ENCODE peak calls at places on chromosome 7, in four cellular contexts. One of them, this sample, is unnamed.

GRCh38 chr7:96040250-96040772 is 268.0 kb downstream of the DYNC1I1 start:
- DNase-seq in H54: no peak
- DNase-seq in CD8-positive, alpha-beta T cell: no peak
- DNase-seq in stimulated activated CD4-positive, alpha-beta T cell treated with anti-CD3 and anti-CD28 coated beads, TNF-alpha, amount 100 ng/mL, for 48 hours: no peak
- DNase-seq in this sample: no peak

GRCh38 chr7:92417913-92418312 is 29.4 kb upstream of the GATAD1 start:
- DNase-seq in stimulated activated CD4-positive, alpha-beta T cell treated with anti-CD3 and anti-CD28 coated beads, TNF-alpha, amount 100 ng/mL, for 48 hours: no peak
- DNase-seq in H54: no peak
- DNase-seq in CD8-positive, alpha-beta T cell: no peak
- DNase-seq in this sample: no peak

GRCh38 chr7:30247546-30248386 is 36.6 kb upstream of the ZNRF2 start:
- DNase-seq in H54: no peak
- DNase-seq in stimulated activated CD4-positive, alpha-beta T cell treated with anti-CD3 and anti-CD28 coated beads, TNF-alpha, amount 100 ng/mL, for 48 hours: no peak
- DNase-seq in CD8-positive, alpha-beta T cell: no peak
- DNase-seq in this sample: no peak

GRCh38 chr7:2627258-2628136 is 4.3 kb upstream of the TTYH3 start:
- DNase-seq in CD8-positive, alpha-beta T cell: no peak
- DNase-seq in H54: no peak
- DNase-seq in stimulated activated CD4-positive, alpha-beta T cell treated with anti-CD3 and anti-CD28 coated beads, TNF-alpha, amount 100 ng/mL, for 48 hours: no peak
- DNase-seq in this sample: no peak

GRCh38 chr7:51316666-51317581 is at the start of gene COBL:
- DNase-seq in H54: no peak
- DNase-seq in stimulated activated CD4-positive, alpha-beta T cell treated with anti-CD3 and anti-CD28 coated beads, TNF-alpha, amount 100 ng/mL, for 48 hours: no peak
- DNase-seq in CD8-positive, alpha-beta T cell: no peak
- DNase-seq in this sample: no peak

GRCh38 chr7:78702770-78703169 is 750.7 kb downstream of the MAGI2 start:
- DNase-seq in stimulated activated CD4-positive, alpha-beta T cell treated with anti-CD3 and anti-CD28 coated beads, TNF-alpha, amount 100 ng/mL, for 48 hours: no peak
- DNase-seq in H54: peak
- DNase-seq in CD8-positive, alpha-beta T cell: no peak
- DNase-seq in this sample: no peak

GRCh38 chr7:47087866-47088265 is 494.0 kb downstream of the TNS3 start:
- DNase-seq in CD8-positive, alpha-beta T cell: no peak
- DNase-seq in H54: no peak
- DNase-seq in stimulated activated CD4-positive, alpha-beta T cell treated with anti-CD3 and anti-CD28 coated beads, TNF-alpha, amount 100 ng/mL, for 48 hours: no peak
- DNase-seq in this sample: no peak

GRCh38 chr7:75776295-75776971 is 4.4 kb upstream of the CCL26 start:
- DNase-seq in stimulated activated CD4-positive, alpha-beta T cell treated with anti-CD3 and anti-CD28 coated beads, TNF-alpha, amount 100 ng/mL, for 48 hours: peak
- DNase-seq in CD8-positive, alpha-beta T cell: peak
- DNase-seq in H54: no peak
- DNase-seq in this sample: no peak

GRCh38 chr7:128937647-128938523 is at the start of gene IRF5:
- DNase-seq in stimulated activated CD4-positive, alpha-beta T cell treated with anti-CD3 and anti-CD28 coated beads, TNF-alpha, amount 100 ng/mL, for 48 hours: no peak
- DNase-seq in H54: peak
- DNase-seq in CD8-positive, alpha-beta T cell: no peak
- DNase-seq in this sample: no peak

GRCh38 chr7:99210265-99210970 is 2.5 kb upstream of the KPNA7 start:
- DNase-seq in CD8-positive, alpha-beta T cell: no peak
- DNase-seq in stimulated activated CD4-positive, alpha-beta T cell treated with anti-CD3 and anti-CD28 coated beads, TNF-alpha, amount 100 ng/mL, for 48 hours: no peak
- DNase-seq in H54: no peak
- DNase-seq in this sample: no peak

GRCh38 chr7:111992601-111993000 is 213.6 kb downstream of the DOCK4 start:
- DNase-seq in H54: no peak
- DNase-seq in stimulated activated CD4-positive, alpha-beta T cell treated with anti-CD3 and anti-CD28 coated beads, TNF-alpha, amount 100 ng/mL, for 48 hours: no peak
- DNase-seq in CD8-positive, alpha-beta T cell: no peak
- DNase-seq in this sample: no peak

GRCh38 chr7:150399861-150400778 is 21.0 kb downstream of the ZNF775 start:
- DNase-seq in stimulated activated CD4-positive, alpha-beta T cell treated with anti-CD3 and anti-CD28 coated beads, TNF-alpha, amount 100 ng/mL, for 48 hours: no peak
- DNase-seq in H54: peak
- DNase-seq in CD8-positive, alpha-beta T cell: no peak
- DNase-seq in this sample: no peak

GRCh38 chr7:1134951-1135350 is 25.0 kb downstream of the ZFAND2A start:
- DNase-seq in CD8-positive, alpha-beta T cell: no peak
- DNase-seq in H54: no peak
- DNase-seq in stimulated activated CD4-positive, alpha-beta T cell treated with anti-CD3 and anti-CD28 coated beads, TNF-alpha, amount 100 ng/mL, for 48 hours: no peak
- DNase-seq in this sample: no peak

GRCh38 chr7:94888542-94888941 is 18.9 kb upstream of the PPP1R9A start:
- DNase-seq in H54: no peak
- DNase-seq in CD8-positive, alpha-beta T cell: no peak
- DNase-seq in stimulated activated CD4-positive, alpha-beta T cell treated with anti-CD3 and anti-CD28 coated beads, TNF-alpha, amount 100 ng/mL, for 48 hours: no peak
- DNase-seq in this sample: no peak

GRCh38 chr7:136585954-136586670 is 282.3 kb upstream of the CHRM2 start:
- DNase-seq in stimulated activated CD4-positive, alpha-beta T cell treated with anti-CD3 and anti-CD28 coated beads, TNF-alpha, amount 100 ng/mL, for 48 hours: no peak
- DNase-seq in H54: no peak
- DNase-seq in CD8-positive, alpha-beta T cell: no peak
- DNase-seq in this sample: no peak

GRCh38 chr7:75740846-75741497 is 2.2 kb upstream of the HIP1 start:
- DNase-seq in H54: no peak
- DNase-seq in CD8-positive, alpha-beta T cell: no peak
- DNase-seq in stimulated activated CD4-positive, alpha-beta T cell treated with anti-CD3 and anti-CD28 coated beads, TNF-alpha, amount 100 ng/mL, for 48 hours: no peak
- DNase-seq in this sample: no peak

This sample was measured in GM18507.